ENCODE peak calls at places on chromosome 14, in four cellular contexts. W is T-helper 9 cell, C is endothelial cell, Y is hypothalamus. U is an unnamed sample.

GRCh38 chr14:24806061-24806678 is 172.2 kb upstream of the GZMB start:
- DNase-seq in Y (no peak), C (peak), W (no peak), U (peak)

GRCh38 chr14:60381909-60382308 is 104.0 kb downstream of the C14orf39 start:
- DNase-seq in W (no peak), Y (no peak), C (no peak), U (no peak)

GRCh38 chr14:104048758-104049496 is 36.6 kb upstream of the ASPG start:
- DNase-seq in W (no peak), Y (no peak), C (peak), U (no peak)

GRCh38 chr14:103628221-103628683 is 759 bp upstream of the KLC1 start:
- DNase-seq in C (peak), Y (no peak), W (no peak), U (peak)

GRCh38 chr14:104465482-104466390 is 113.8 kb upstream of the C14orf180 start:
- DNase-seq in C (no peak), W (no peak), Y (no peak), U (no peak)

GRCh38 chr14:24692382-24693352 is 58.7 kb upstream of the GZMB start:
- DNase-seq in W (no peak), C (no peak), Y (no peak), U (no peak)

GRCh38 chr14:54854181-54854580 is 48.4 kb downstream of the GCH1 start:
- DNase-seq in W (no peak), C (no peak), Y (no peak), U (no peak)

GRCh38 chr14:50410921-50411320 is 14.2 kb upstream of the CDKL1 start:
- DNase-seq in W (no peak), C (no peak), Y (no peak), U (no peak)

GRCh38 chr14:80602931-80603330 is 338.6 kb downstream of the CEP128 start:
- DNase-seq in Y (no peak), W (no peak), C (no peak), U (no peak)

GRCh38 chr14:95470942-95471499 is 45.4 kb downstream of the SYNE3 start:
- DNase-seq in Y (no peak), W (no peak), C (no peak), U (no peak)

GRCh38 chr14:32397871-32398640 is 69.0 kb downstream of the AKAP6 start:
- DNase-seq in Y (no peak), C (no peak), W (no peak), U (no peak)

GRCh38 chr14:70982204-70982603 is 74.9 kb downstream of the PCNX1 start:
- DNase-seq in W (no peak), Y (no peak), C (no peak), U (no peak)

GRCh38 chr14:76782885-76783566 is 21.8 kb downstream of the VASH1 start:
- DNase-seq in W (no peak), C (no peak), Y (no peak), U (no peak)

GRCh38 chr14:61089126-61089750 is 108.2 kb downstream of the SLC38A6 start:
- DNase-seq in W (no peak), C (no peak), Y (no peak), U (no peak)